ENCODE peak calls at places on chromosome 6, in four cellular contexts. F is GM12878, B is SK-N-SH, W is HCT116. K is an unnamed sample.

GRCh38 chr6:73309784-73310502 is 44.1 kb downstream of the DPPA5 start:
- DNase-seq in B (peak), W (peak), F (no peak), K (peak)

GRCh38 chr6:111686249-111686997 is 80.7 kb upstream of the TRAF3IP2 start:
- DNase-seq in F (no peak), B (peak), W (no peak), K (no peak)

GRCh38 chr6:170366248-170366960 is 59.8 kb downstream of the FAM120B start:
- DNase-seq in F (no peak), B (peak), W (no peak), K (no peak)

GRCh38 chr6:7215140-7215539 is 97.9 kb downstream of the SSR1 start:
- DNase-seq in F (no peak), B (no peak), W (no peak), K (no peak)

GRCh38 chr6:36029464-36029863 is 1.9 kb downstream of the MAPK14 start:
- DNase-seq in W (no peak), B (no peak), F (no peak), K (no peak)

GRCh38 chr6:21022343-21023107 is 488.3 kb downstream of the CDKAL1 start:
- DNase-seq in B (no peak), W (peak), F (peak), K (peak)

GRCh38 chr6:132282696-132283095 is 118.6 kb downstream of the MOXD1 start:
- DNase-seq in B (no peak), F (no peak), W (no peak), K (no peak)

GRCh38 chr6:100138346-100139022 is 144.5 kb upstream of the MCHR2 start:
- DNase-seq in F (no peak), W (no peak), B (no peak), K (no peak)

GRCh38 chr6:101477436-101477835 is 83.9 kb downstream of the GRIK2 start:
- DNase-seq in W (no peak), B (no peak), F (no peak), K (no peak)

GRCh38 chr6:143598466-143599080 is 79.2 kb upstream of the PHACTR2 start:
- DNase-seq in B (no peak), F (no peak), W (no peak), K (no peak)

GRCh38 chr6:118771253-118771652 is 119.9 kb upstream of the CEP85L start:
- DNase-seq in B (no peak), W (no peak), F (no peak), K (no peak)

GRCh38 chr6:152472325-152472724 is 164.8 kb downstream of the SYNE1 start:
- DNase-seq in W (no peak), F (no peak), B (no peak), K (no peak)

GRCh38 chr6:157210954-157211353 is 112.4 kb downstream of the TMEM242 start:
- DNase-seq in W (no peak), F (no peak), B (no peak), K (no peak)

GRCh38 chr6:20153194-20153593 is 59.1 kb downstream of the MBOAT1 start:
- DNase-seq in W (no peak), F (no peak), B (no peak), K (no peak)

GRCh38 chr6:53982361-53983050 is 128.7 kb upstream of the MLIP start:
- DNase-seq in W (no peak), F (no peak), B (no peak), K (no peak)

GRCh38 chr6:18528084-18528743 is 141.1 kb downstream of the RNF144B start:
- DNase-seq in W (no peak), B (peak), F (no peak), K (peak)

GRCh38 chr6:34317882-34318491 is 69.2 kb upstream of the SMIM29 start:
- DNase-seq in B (no peak), F (no peak), W (no peak), K (no peak)

GRCh38 chr6:34318492-34319470 is 70.0 kb upstream of the SMIM29 start:
- DNase-seq in F (no peak), B (no peak), W (no peak), K (no peak)

GRCh38 chr6:34316442-34317171 is 67.8 kb upstream of the SMIM29 start:
- DNase-seq in W (no peak), F (no peak), B (no peak), K (no peak)

GRCh38 chr6:34317172-34317477 is 68.3 kb upstream of the SMIM29 start:
- DNase-seq in B (no peak), W (no peak), F (no peak), K (no peak)

DNA sequence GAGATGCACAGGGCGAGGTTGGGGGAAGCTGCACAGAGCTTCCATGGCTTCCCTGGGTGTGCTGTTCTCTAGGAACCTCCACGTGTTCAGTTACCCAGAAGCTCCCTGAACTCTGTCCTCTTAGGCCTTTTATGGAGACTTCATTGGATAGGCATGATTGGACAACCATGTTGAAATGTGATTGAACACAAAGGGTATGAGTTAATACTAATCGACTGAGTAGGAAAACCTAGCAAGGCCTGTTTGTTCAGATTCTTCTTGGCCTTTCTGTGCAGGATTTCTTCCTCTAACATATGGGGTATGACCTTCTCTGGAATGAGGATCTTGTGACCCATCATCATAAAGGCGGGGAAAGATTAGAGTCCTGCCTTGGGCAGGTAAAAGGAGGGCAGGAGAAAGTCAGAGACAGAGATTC is 70.7 kb upstream of the SMIM29 start:
- DNase-seq in B (no peak), F (no peak), W (no peak), K (peak)
- TF ChIP-seq JUND in B (no peak), F (no peak), W (no peak), K (no peak)

GRCh38 chr6:108920751-108921150 is 72.5 kb downstream of the ARMC2 start:
- DNase-seq in F (no peak), W (no peak), B (no peak), K (no peak)

GRCh38 chr6:108916026-108916689 is 67.9 kb downstream of the ARMC2 start:
- DNase-seq in F (no peak), W (no peak), B (no peak), K (peak)

GRCh38 chr6:108922499-108922898 is 74.3 kb downstream of the ARMC2 start:
- DNase-seq in F (no peak), B (no peak), W (no peak), K (no peak)

DNA sequence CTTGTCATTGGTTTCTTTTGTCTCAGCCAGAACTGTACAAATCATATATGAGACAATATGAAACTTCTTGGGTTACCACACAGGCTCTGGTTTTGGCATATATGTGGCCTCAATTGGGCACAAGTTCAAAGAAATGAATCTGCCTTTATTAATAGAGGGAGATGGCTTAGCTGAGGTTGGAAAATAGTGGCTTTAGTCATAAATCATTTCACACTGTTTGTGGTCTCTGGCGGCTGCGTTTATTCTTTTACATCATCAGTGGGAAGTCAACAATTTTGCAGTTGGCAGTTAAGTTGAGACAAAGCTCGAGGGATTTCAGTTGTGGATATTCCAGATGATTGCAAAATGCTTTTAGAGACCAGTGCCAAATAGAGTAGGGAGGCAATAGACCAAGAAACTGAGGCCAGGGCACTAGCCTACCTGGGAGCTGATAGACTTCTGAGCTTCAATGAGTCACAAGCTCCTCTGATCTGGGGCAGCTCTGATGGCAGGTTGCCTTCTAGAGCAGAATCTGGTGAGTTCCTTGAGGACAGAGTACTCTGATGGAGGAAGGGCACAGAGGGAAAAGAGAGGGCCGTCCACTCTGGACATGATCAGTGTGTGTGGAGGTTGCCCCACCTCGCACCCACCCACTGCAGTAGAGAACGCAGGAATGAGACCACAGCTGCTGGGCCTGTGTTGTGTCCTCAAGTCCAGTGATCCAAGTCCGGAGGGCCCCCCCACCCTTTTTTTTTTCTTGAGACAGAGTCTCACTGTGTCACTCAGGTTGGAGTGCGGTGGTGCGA is 73.5 kb downstream of the ARMC2 start:
- DNase-seq in W (no peak), F (no peak), B (no peak), K (no peak)
- TF ChIP-seq JUND in W (no peak), F (no peak), B (no peak), K (no peak)

DNA sequence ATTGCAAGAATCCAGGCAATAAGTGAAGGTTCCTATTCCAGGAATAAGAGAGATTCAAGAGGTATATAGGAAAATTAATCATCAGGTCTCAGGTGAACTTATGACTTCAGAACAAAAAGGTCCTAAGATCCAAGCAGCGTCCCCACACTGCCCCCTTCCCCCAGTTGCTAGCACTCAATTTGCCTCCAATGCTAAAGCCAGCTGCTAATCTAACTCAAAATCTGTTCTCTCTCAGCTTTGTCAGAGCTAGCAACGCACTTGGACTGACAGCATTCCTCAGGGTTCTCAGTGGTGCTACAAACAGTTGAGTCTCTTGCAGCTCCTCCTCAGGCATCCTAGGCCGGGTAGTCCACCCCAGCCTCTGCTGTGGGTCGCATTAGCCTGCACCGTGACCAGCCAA is 148.3 kb downstream of the RFX6 start:
- DNase-seq in F (no peak), W (no peak), B (no peak), K (no peak)
- TF ChIP-seq JUND in F (no peak), W (no peak), B (no peak), K (no peak)

GRCh38 chr6:33211666-33212422 is 3.5 kb downstream of the RING1 start:
- DNase-seq in B (peak), F (no peak), W (no peak), K (no peak)
- TF ChIP-seq JUND in B (no peak), F (no peak), W (no peak), K (no peak)

DNA sequence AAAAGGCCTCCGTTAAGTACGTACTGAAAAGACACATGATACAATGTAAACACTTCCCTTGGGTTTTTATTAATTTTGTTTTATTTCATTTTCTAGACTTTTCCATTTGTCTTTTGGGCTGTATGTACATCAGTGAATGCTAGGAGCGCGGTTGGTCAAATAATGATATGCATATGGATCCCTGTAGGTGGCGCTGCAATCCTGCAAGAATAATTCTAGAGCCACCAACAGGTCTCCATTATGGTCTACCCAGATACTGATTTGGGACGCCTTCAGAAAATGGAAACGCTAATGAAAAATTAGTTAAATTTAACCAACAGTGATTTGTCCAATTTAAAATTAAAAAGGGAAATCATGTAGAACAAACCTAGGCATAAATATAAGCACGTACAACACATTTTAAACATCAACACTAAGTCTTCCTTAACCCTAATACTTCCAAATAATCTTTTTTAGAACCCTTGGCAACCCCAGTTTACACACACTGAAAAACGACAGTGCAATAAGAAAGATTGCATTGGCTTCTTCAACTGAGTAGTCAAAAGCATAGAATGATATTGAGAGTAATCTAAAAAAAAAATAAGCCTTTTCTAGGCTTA is 433.5 kb downstream of the RFPL4B start:
- DNase-seq in B (peak), W (peak), F (peak), K (peak)
- TF ChIP-seq JUND in B (no peak), W (no peak), F (no peak), K (no peak)

GRCh38 chr6:110049696-110050465 is 71.8 kb downstream of the GPR6 start:
- DNase-seq in W (no peak), B (no peak), F (no peak), K (no peak)
- TF ChIP-seq JUND in W (no peak), B (no peak), F (no peak), K (no peak)

GRCh38 chr6:116568111-116568510 is 3.2 kb upstream of the RWDD1 start:
- DNase-seq in W (no peak), F (no peak), B (no peak), K (no peak)

GRCh38 chr6:116562614-116563013 is 8.7 kb upstream of the RWDD1 start:
- DNase-seq in B (no peak), W (no peak), F (no peak), K (no peak)

GRCh38 chr6:116563830-116564229 is 7.5 kb upstream of the RWDD1 start:
- DNase-seq in W (no peak), F (no peak), B (no peak), K (no peak)

GRCh38 chr6:116564296-116564695 is 7.0 kb upstream of the RWDD1 start:
- DNase-seq in B (no peak), F (no peak), W (no peak), K (no peak)

DNA sequence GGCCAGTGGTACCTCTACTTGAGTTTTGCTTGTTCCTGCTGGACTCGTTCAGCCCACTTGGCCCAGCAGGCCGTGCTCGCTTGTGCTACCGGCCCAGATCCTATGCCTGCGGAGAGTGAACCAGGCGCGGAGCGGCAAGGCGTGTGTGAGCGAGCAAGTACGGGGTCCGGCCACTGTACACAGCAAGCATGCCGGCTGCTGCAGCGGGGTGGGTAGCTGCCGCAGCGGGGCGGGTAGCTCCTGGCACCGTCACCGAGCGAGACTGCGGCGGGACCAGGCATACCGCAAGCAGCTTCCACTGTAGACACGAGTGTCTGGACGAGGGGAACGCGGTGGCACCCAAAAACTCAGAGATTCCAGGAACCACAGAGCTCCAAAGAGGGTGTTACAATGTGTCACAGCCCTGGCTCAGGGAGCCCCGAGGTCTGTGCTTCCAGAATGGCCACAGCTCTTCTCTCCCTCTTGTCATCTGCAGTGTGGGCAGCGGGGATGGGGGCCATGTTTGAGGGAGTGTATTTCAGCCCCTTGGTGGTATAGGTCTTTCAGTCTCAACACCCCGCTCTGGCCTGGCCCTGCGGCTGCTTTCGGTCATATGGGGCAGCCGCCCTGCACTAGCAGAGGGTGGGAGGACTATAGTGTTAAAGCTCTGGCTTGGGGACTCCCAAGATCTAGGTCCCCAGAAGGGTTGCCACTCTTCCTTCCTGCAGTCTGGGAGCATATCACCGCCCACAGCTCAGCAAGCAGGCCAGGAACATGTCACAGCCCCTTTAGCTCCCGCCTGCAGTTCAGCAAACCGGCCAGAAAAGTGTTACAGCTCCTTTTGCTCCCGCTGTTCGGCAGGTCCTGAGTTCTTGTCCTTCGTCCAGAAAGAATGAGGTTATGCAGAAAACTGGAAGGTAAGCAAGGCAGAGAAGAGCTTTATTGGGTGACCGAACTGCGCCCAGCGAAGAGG is 6.1 kb upstream of the RWDD1 start:
- DNase-seq in W (no peak), F (no peak), B (no peak), K (no peak)
- TF ChIP-seq JUND in W (no peak), F (no peak), B (no peak), K (no peak)

DNA sequence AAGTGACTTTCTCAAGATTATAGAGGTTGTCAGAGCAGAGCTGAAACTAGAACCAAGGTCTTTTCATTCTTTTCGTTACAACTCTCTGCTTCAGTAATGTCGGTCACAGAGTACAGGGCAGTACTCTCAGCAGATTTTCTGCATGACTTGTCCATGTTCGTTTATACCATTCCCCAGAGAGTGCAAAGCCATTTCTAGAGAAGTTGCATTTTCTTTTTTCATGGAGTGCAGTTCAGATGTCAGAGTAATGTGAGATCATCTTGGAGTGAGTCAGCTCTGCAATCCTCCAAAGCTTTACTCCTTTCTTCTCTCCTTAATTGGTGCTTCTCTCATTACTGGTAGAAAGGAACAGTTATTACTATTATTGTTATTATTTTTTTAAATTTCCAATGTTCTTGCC is 115.6 kb upstream of the B3GAT2 start:
- DNase-seq in B (no peak), F (no peak), W (no peak), K (no peak)
- TF ChIP-seq JUND in B (no peak), F (no peak), W (no peak), K (no peak)

GRCh38 chr6:106502534-106502933 is 126.8 kb downstream of the RTN4IP1 start:
- DNase-seq in B (no peak), W (no peak), F (no peak), K (no peak)
- TF ChIP-seq JUND in B (no peak), W (no peak), F (no peak), K (no peak)